ENCODE peak calls at places on chromosomes 3 and 15, in eight cellular contexts. F is dorsolateral prefrontal cortex, V is LoVo, L is IMR-90, Y is A549, B is psoas muscle, M is NCI-H345, G is naive B cell. S is an unnamed sample.

GRCh38 chr3:156493887-156494286 is 61.0 kb downstream of the SSR3 start:
- DNase-seq in F (no peak), V (no peak), L (no peak), Y (no peak), B (no peak), M (no peak), G (no peak), S (no peak)

GRCh38 chr3:173993299-173993698 is 595.8 kb downstream of the NLGN1 start:
- DNase-seq in F (no peak), V (no peak), L (peak), Y (peak), B (no peak), M (no peak), G (no peak), S (no peak)

GRCh38 chr3:71172951-71173350 is 410.6 kb downstream of the FOXP1 start:
- DNase-seq in F (no peak), V (no peak), L (peak), Y (no peak), B (no peak), M (no peak), G (no peak), S (no peak)

GRCh38 chr3:187104956-187105355 is 34.3 kb downstream of the RPL39L start:
- DNase-seq in F (no peak), V (no peak), L (no peak), Y (no peak), B (no peak), M (no peak), G (no peak), S (no peak)

GRCh38 chr3:128702391-128702790 is 23.6 kb upstream of the RAB7A start:
- DNase-seq in F (no peak), V (no peak), L (no peak), Y (no peak), B (no peak), M (no peak), G (no peak), S (no peak)

GRCh38 chr3:24379936-24380335 is 114.7 kb downstream of the THRB start:
- DNase-seq in F (no peak), V (no peak), L (no peak), Y (no peak), B (no peak), M (no peak), G (no peak), S (no peak)

GRCh38 chr3:193971268-193971751 is 164.6 kb upstream of the HES1 start:
- DNase-seq in F (no peak), V (peak), L (no peak), Y (no peak), B (no peak), M (no peak), G (peak), S (no peak)

GRCh38 chr15:43896543-43896942 is 69.7 kb downstream of the WDR76 start:
- DNase-seq in F (no peak), V (no peak), L (no peak), Y (no peak), B (no peak), M (no peak), G (no peak), S (no peak)

GRCh38 chr15:77659350-77660321 is 26.9 kb upstream of the LINGO1 start:
- DNase-seq in F (no peak), V (peak), L (peak), Y (peak), B (peak), M (peak), G (no peak), S (peak)

GRCh38 chr3:50122071-50122470 is 33.1 kb upstream of the SEMA3F start:
- DNase-seq in F (no peak), V (no peak), L (no peak), Y (no peak), B (no peak), M (no peak), G (no peak), S (no peak)

GRCh38 chr3:70981252-70981933 is 602.1 kb downstream of the FOXP1 start:
- DNase-seq in F (no peak), V (no peak), L (no peak), Y (no peak), B (no peak), M (no peak), G (no peak), S (no peak)

GRCh38 chr3:4474683-4475490 is 7.8 kb upstream of the SUMF1 start:
- DNase-seq in F (no peak), V (no peak), L (peak), Y (no peak), B (no peak), M (no peak), G (peak), S (no peak)

GRCh38 chr15:74433592-74434259 is at the start of gene SEMA7A:
- DNase-seq in F (peak), V (peak), L (peak), Y (peak), B (peak), M (peak), G (peak), S (peak)

GRCh38 chr3:45084361-45084760 is 58.3 kb downstream of the CLEC3B start:
- DNase-seq in F (no peak), V (no peak), L (no peak), Y (no peak), B (no peak), M (no peak), G (no peak), S (no peak)

GRCh38 chr3:66297260-66297863 is 76.6 kb downstream of the SLC25A26 start:
- DNase-seq in F (no peak), V (no peak), L (peak), Y (no peak), B (no peak), M (peak), G (no peak), S (no peak)

GRCh38 chr15:77959094-77959879 is 118.2 kb downstream of the TBC1D2B start:
- DNase-seq in F (no peak), V (peak), L (peak), Y (peak), B (peak), M (peak), G (peak), S (peak)

GRCh38 chr3:156694536-156694935 is 20.1 kb downstream of the TIPARP start:
- DNase-seq in F (no peak), V (no peak), L (peak), Y (no peak), B (no peak), M (no peak), G (no peak), S (no peak)

GRCh38 chr3:126389792-126390142 is 4.9 kb upstream of the CFAP100 start:
- DNase-seq in F (no peak), V (no peak), L (no peak), Y (no peak), B (no peak), M (no peak), G (no peak), S (no peak)